ENCODE peak calls at places on chromosomes 13 and 19, in five cellular contexts. V, B, A, Z and I are unnamed samples.

GRCh38 chr19:38003427-38004099 is 96.6 kb downstream of the SIPA1L3 start:
- DNase-seq in V (no peak), B (peak; percentile 93), A (peak; percentile 31), Z (peak; percentile 56), I (peak; percentile 8)

GRCh38 chr19:13024126-13024957 is 29.1 kb downstream of the NFIX start:
- DNase-seq in V (no peak), B (no peak), A (no peak), Z (no peak), I (no peak)

GRCh38 chr13:43872181-43872580 is 7.4 kb downstream of the CCDC122 start:
- DNase-seq in V (no peak), B (no peak), A (no peak), Z (no peak), I (no peak)

GRCh38 chr19:2223959-2224358 is 12.2 kb downstream of the PLEKHJ1 start:
- DNase-seq in V (no peak), B (no peak), A (no peak), Z (no peak), I (no peak)

GRCh38 chr19:28656644-28657043 is 556.3 kb downstream of the UQCRFS1 start:
- DNase-seq in V (no peak), B (no peak), A (no peak), Z (no peak), I (no peak)

GRCh38 chr13:50592412-50593145 is 250.9 kb downstream of the DLEU7 start:
- DNase-seq in V (no peak), B (no peak), A (no peak), Z (no peak), I (no peak)

GRCh38 chr13:98951266-98951665 is 26.6 kb downstream of the DOCK9 start:
- DNase-seq in V (no peak), B (no peak), A (no peak), Z (no peak), I (no peak)

GRCh38 chr13:110618780-110619179 is 3.4 kb downstream of the NAXD start:
- DNase-seq in V (no peak), B (no peak), A (no peak), Z (no peak), I (no peak)

GRCh38 chr13:34776390-34776981 is 165.6 kb upstream of the NBEA start:
- DNase-seq in V (no peak), B (no peak), A (no peak), Z (no peak), I (no peak)

GRCh38 chr13:32164622-32165268 is 133.2 kb downstream of the FRY start:
- DNase-seq in V (no peak), B (peak; percentile 50), A (peak; percentile 9), Z (no peak), I (no peak)

GRCh38 chr19:48325265-48325910 is at the start of gene EMP3:
- DNase-seq in V (peak; percentile 80), B (no peak), A (peak; percentile 85), Z (no peak), I (peak; percentile 86)

GRCh38 chr19:36111200-36111539 is 227 bp downstream of the OVOL3 start:
- DNase-seq in V (no peak), B (no peak), A (no peak), Z (no peak), I (no peak)

GRCh38 chr19:23957660-23958281 is 43.1 kb downstream of the ZNF726 start:
- DNase-seq in V (no peak), B (no peak), A (no peak), Z (no peak), I (no peak)

GRCh38 chr13:100330662-100331061 is 241.8 kb downstream of the PCCA start:
- DNase-seq in V (no peak), B (no peak), A (no peak), Z (no peak), I (no peak)

GRCh38 chr13:25819856-25820530 is 231.8 kb downstream of the SHISA2 start:
- DNase-seq in V (no peak), B (no peak), A (no peak), Z (no peak), I (no peak)

GRCh38 chr19:41309225-41310030 is 544 bp upstream of the CCDC97 start:
- DNase-seq in V (no peak), B (no peak), A (no peak), Z (no peak), I (no peak)